ENCODE peak calls at places on chromosomes 1 and 21, in seven cellular contexts. P, K, Y, A, Q, T and M are unnamed samples.

GRCh38 chr1:97901017-97901658 is 19.7 kb downstream of the DPYD start:
- DNase-seq in T (no peak), Y (no peak), K (peak), P (no peak), Q (no peak), A (peak), M (no peak)

GRCh38 chr21:34156957-34157356 is 83.6 kb downstream of the MRPS6 start:
- DNase-seq in A (no peak), Q (no peak), Y (no peak), P (no peak), T (no peak), K (no peak), M (no peak)

GRCh38 chr21:45250914-45251634 is 36.6 kb downstream of the POFUT2 start:
- DNase-seq in A (no peak), K (no peak), Y (no peak), P (no peak), Q (no peak), T (no peak), M (no peak)

GRCh38 chr1:206834711-206835110 is 30.7 kb upstream of the IL20 start:
- DNase-seq in Q (no peak), A (no peak), Y (no peak), T (no peak), K (no peak), P (no peak), M (peak)

GRCh38 chr1:234433563-234434285 is 45.3 kb downstream of the TARBP1 start:
- DNase-seq in T (no peak), Y (no peak), K (peak), A (peak), P (no peak), Q (no peak), M (no peak)

GRCh38 chr21:39313042-39313456 is 383 bp downstream of the BRWD1 start:
- DNase-seq in K (no peak), Y (no peak), T (peak), Q (no peak), P (peak), A (peak), M (no peak)

GRCh38 chr1:74505133-74505532 is 7.3 kb downstream of the LRRC53 start:
- DNase-seq in A (peak), Y (peak), T (peak), Q (no peak), P (peak), K (no peak), M (peak)

GRCh38 chr1:17339521-17339920 is 31.5 kb downstream of the PADI4 start:
- DNase-seq in Q (no peak), P (no peak), T (no peak), Y (no peak), K (no peak), A (no peak), M (no peak)

GRCh38 chr1:218284377-218284916 is 646 bp upstream of the RRP15 start:
- DNase-seq in A (no peak), K (no peak), Y (no peak), P (no peak), T (no peak), Q (no peak), M (no peak)

GRCh38 chr1:15740833-15741182 is 1.5 kb upstream of the TMEM82 start:
- DNase-seq in P (no peak), T (no peak), Y (no peak), A (no peak), K (no peak), Q (no peak), M (no peak)

GRCh38 chr1:205147191-205147590 is 25.4 kb upstream of the RBBP5 start:
- DNase-seq in P (no peak), A (peak), T (no peak), Y (no peak), K (peak), Q (no peak), M (no peak)
- H2BK5ac ChIP-seq in P (no peak), A (peak), T (no peak), Y (no peak), K (peak), Q (no peak), M (no peak)

GRCh38 chr1:30875197-30875596 is 33.4 kb downstream of the SDC3 start:
- DNase-seq in K (no peak), Q (no peak), A (no peak), T (no peak), P (no peak), Y (no peak), M (no peak)

GRCh38 chr1:30877205-30877912 is 31.2 kb downstream of the SDC3 start:
- DNase-seq in T (no peak), A (peak), K (peak), P (no peak), Y (no peak), Q (no peak), M (peak)

GRCh38 chr1:30874176-30874575 is 34.4 kb downstream of the SDC3 start:
- DNase-seq in K (no peak), Q (no peak), P (no peak), Y (no peak), A (no peak), T (no peak), M (no peak)

GRCh38 chr1:30876451-30877204 is 31.9 kb downstream of the SDC3 start:
- DNase-seq in K (no peak), T (no peak), P (no peak), Y (no peak), A (no peak), Q (no peak), M (no peak)

DNA sequence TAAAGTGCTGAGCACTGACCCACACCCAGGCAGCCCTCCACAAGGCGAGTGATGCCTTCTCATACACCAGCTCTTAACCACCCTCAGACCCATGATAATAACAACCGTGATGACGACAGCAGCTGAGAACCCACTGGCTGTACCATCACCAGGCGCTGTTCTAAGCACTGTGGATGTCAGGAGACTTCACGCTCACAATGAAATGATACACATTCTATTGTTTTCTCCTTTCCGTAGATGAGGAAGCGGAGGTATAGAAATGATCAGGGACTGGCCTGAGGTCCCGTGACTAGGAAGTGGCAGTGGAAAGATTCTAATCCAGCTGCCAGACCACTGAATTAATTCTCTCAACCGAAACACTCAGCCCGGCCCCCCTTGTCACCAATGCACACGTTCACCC is 32.6 kb downstream of the SDC3 start:
- DNase-seq in T (no peak), A (no peak), Y (no peak), K (no peak), Q (no peak), P (no peak), M (no peak)
- H2BK120ac ChIP-seq in T (no peak), A (no peak), Y (no peak), K (no peak), Q (no peak), P (no peak), M (no peak)

DNA sequence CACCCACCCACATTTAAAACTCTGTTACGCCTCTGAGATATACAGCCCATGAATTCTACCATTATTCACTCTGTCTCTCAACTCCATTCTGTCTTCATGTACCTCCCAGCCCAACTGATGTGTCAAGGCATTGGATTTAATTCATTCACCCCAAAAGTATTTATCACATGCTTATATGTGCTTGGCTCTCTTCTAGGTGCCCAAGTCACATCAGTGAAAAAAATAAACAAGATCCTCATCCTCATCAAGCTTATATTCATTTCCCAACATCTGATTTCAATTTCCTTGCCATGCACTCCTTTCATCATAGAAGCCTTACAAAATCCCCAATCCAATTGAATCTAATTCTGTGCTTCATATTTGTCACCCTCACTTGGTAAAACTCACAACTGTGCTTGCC is 967.6 kb downstream of the LTN1 start:
- DNase-seq in P (no peak), K (no peak), A (no peak), Q (no peak), Y (no peak), T (no peak), M (no peak)
- H2BK5ac ChIP-seq in P (no peak), K (no peak), A (no peak), Q (no peak), Y (no peak), T (no peak), M (no peak)

GRCh38 chr1:4380564-4381168 is 273.7 kb upstream of the AJAP1 start:
- DNase-seq in P (no peak), Q (no peak), Y (no peak), A (no peak), K (no peak), T (no peak), M (no peak)

GRCh38 chr1:4371849-4372248 is 282.6 kb upstream of the AJAP1 start:
- DNase-seq in Y (no peak), A (no peak), Q (no peak), K (no peak), T (no peak), P (no peak), M (no peak)

GRCh38 chr1:4379451-4380175 is 274.8 kb upstream of the AJAP1 start:
- DNase-seq in Q (no peak), K (no peak), P (no peak), Y (no peak), A (no peak), T (no peak), M (no peak)

GRCh38 chr1:4375812-4376211 is 278.6 kb upstream of the AJAP1 start:
- DNase-seq in P (no peak), T (no peak), K (no peak), A (no peak), Y (no peak), Q (no peak), M (peak)
- H2BK120ac ChIP-seq in P (no peak), T (no peak), K (no peak), A (no peak), Y (no peak), Q (no peak), M (no peak)

GRCh38 chr1:51488372-51489050 is 30.6 kb downstream of the EPS15 start:
- DNase-seq in Q (no peak), K (peak), Y (peak), A (peak), P (no peak), T (no peak), M (peak)
- H2BK5ac ChIP-seq in Q (no peak), K (no peak), Y (no peak), A (peak), P (no peak), T (no peak), M (no peak)